ENCODE peak calls at places on chromosomes 16 and 17, in seven cellular contexts. O is EL, S is left lung, Q is H54, B is substantia nigra, K is brain microvascular endothelial cell, D is GM13977. J is an unnamed sample.

GRCh38 chr16:70437017-70437581 is 1.8 kb downstream of the ST3GAL2 start:
- DNase-seq in K (peak), D (peak), B (no peak), Q (no peak), O (peak), S (no peak), J (peak)

GRCh38 chr17:1484060-1484535 is 8.4 kb downstream of the MYO1C start:
- DNase-seq in K (no peak), S (no peak), B (no peak), Q (no peak), D (no peak), O (no peak), J (no peak)

GRCh38 chr17:1957037-1957436 is 68.1 kb downstream of the RTN4RL1 start:
- DNase-seq in B (no peak), O (peak), D (no peak), Q (peak), S (no peak), K (no peak), J (no peak)

GRCh38 chr16:55274391-55274790 is 49.6 kb upstream of the IRX6 start:
- DNase-seq in S (no peak), K (no peak), Q (no peak), O (no peak), B (no peak), D (no peak), J (no peak)

GRCh38 chr17:32931686-32932085 is 3.7 kb downstream of the TMEM98 start:
- DNase-seq in D (no peak), Q (no peak), K (no peak), O (no peak), S (no peak), B (no peak), J (no peak)

GRCh38 chr17:4152471-4152870 is 9.5 kb downstream of the CYB5D2 start:
- DNase-seq in Q (peak), S (no peak), D (no peak), O (peak), B (no peak), K (peak), J (peak)

GRCh38 chr16:74463888-74464287 is 42.6 kb upstream of the CLEC18B start:
- DNase-seq in B (no peak), D (peak), S (no peak), O (no peak), Q (no peak), K (no peak), J (no peak)

GRCh38 chr17:52064791-52065211 is 93.7 kb downstream of the CA10 start:
- DNase-seq in B (no peak), O (peak), K (no peak), Q (peak), D (no peak), S (no peak), J (peak)

GRCh38 chr17:82929011-82929622 is 89.3 kb upstream of the ZNF750 start:
- DNase-seq in K (no peak), S (peak), B (no peak), O (no peak), Q (no peak), D (no peak), J (no peak)

GRCh38 chr17:17613708-17614114 is 22.2 kb upstream of the PEMT start:
- DNase-seq in B (no peak), D (peak), S (no peak), O (peak), K (peak), Q (peak), J (no peak)

GRCh38 chr17:28346746-28347246 is 10.5 kb downstream of the POLDIP2 start:
- DNase-seq in B (no peak), D (no peak), S (no peak), Q (no peak), K (no peak), O (no peak), J (no peak)

GRCh38 chr16:69848635-69849545 is 86.8 kb downstream of the WWP2 start:
- DNase-seq in D (no peak), Q (peak), K (peak), O (peak), B (peak), S (peak), J (peak)

GRCh38 chr16:76235426-76235825 is 41.8 kb upstream of the CNTNAP4 start:
- DNase-seq in Q (no peak), O (no peak), D (no peak), K (no peak), S (no peak), B (no peak), J (no peak)

GRCh38 chr17:50304781-50305404 is 30.6 kb downstream of the TMEM92 start:
- DNase-seq in D (no peak), Q (no peak), B (no peak), O (no peak), S (no peak), K (peak), J (no peak)

GRCh38 chr16:87918314-87918713 is 18.0 kb downstream of the CA5A start:
- DNase-seq in B (peak), Q (no peak), K (no peak), O (peak), D (no peak), S (no peak), J (no peak)

GRCh38 chr17:12512712-12513355 is 152.9 kb upstream of the MYOCD start:
- DNase-seq in K (no peak), S (no peak), D (no peak), B (no peak), Q (no peak), O (peak), J (no peak)

GRCh38 chr16:74500907-74501306 is 79.6 kb upstream of the CLEC18B start:
- DNase-seq in K (no peak), D (no peak), Q (no peak), O (no peak), S (no peak), B (no peak), J (no peak)

GRCh38 chr16:56789360-56789759 is 59.4 kb downstream of the NUP93 start:
- DNase-seq in D (no peak), O (peak), K (peak), B (no peak), Q (peak), S (peak), J (no peak)

GRCh38 chr17:8096541-8096940 is 9.0 kb upstream of the ALOX12B start:
- DNase-seq in B (no peak), K (no peak), D (no peak), O (no peak), S (no peak), Q (no peak), J (no peak)

GRCh38 chr16:52318259-52319008 is 228.5 kb downstream of the TOX3 start:
- DNase-seq in D (no peak), S (no peak), K (no peak), B (no peak), O (no peak), Q (no peak), J (no peak)

GRCh38 chr17:60305141-60305540 is 86.8 kb downstream of the USP32 start:
- DNase-seq in D (no peak), O (no peak), B (peak), S (peak), K (no peak), Q (no peak), J (no peak)

GRCh38 chr16:71840052-71840451 is 5.7 kb upstream of the ATXN1L start:
- DNase-seq in S (no peak), Q (no peak), K (no peak), D (no peak), B (no peak), O (peak), J (peak)

J was measured in AG04449.